ENCODE peak calls at places on chromosomes 7 and 10, in seven cellular contexts. One of them, this sample, is unnamed.

GRCh38 chr7:27108390-27109127 is 6.1 kb upstream of the HOXA2 start:
- DNase-seq in K562: no peak
- DNase-seq in HCT116: no peak
- DNase-seq in heart left ventricle: no peak
- DNase-seq in uterus: no peak
- DNase-seq in ovary: no peak
- DNase-seq in esophagus squamous epithelium: no peak
- DNase-seq in this sample: no peak

GRCh38 chr7:51027256-51028127 is 244.8 kb upstream of the GRB10 start:
- DNase-seq in ovary: no peak
- DNase-seq in heart left ventricle: no peak
- DNase-seq in uterus: no peak
- DNase-seq in HCT116: no peak
- DNase-seq in K562: no peak
- DNase-seq in esophagus squamous epithelium: no peak
- DNase-seq in this sample: no peak

GRCh38 chr7:55641273-55641691 is 69.0 kb upstream of the VOPP1 start:
- DNase-seq in K562: peak; percentile 25
- DNase-seq in esophagus squamous epithelium: no peak
- DNase-seq in uterus: peak; percentile 33
- DNase-seq in heart left ventricle: peak; percentile 27
- DNase-seq in HCT116: peak; percentile 77
- DNase-seq in ovary: peak; percentile 27
- DNase-seq in this sample: peak; percentile 30

GRCh38 chr7:55526770-55527169 is 45.5 kb downstream of the VOPP1 start:
- DNase-seq in esophagus squamous epithelium: no peak
- DNase-seq in ovary: no peak
- DNase-seq in heart left ventricle: no peak
- DNase-seq in HCT116: no peak
- DNase-seq in uterus: no peak
- DNase-seq in K562: no peak
- DNase-seq in this sample: no peak

GRCh38 chr10:69449841-69450240 is 1.4 kb upstream of the TSPAN15 start:
- DNase-seq in heart left ventricle: peak; percentile 56
- DNase-seq in uterus: no peak
- DNase-seq in ovary: no peak
- DNase-seq in HCT116: peak; percentile 77
- DNase-seq in K562: peak; percentile 70
- DNase-seq in esophagus squamous epithelium: no peak
- DNase-seq in this sample: peak; percentile 67

GRCh38 chr10:23253780-23254179 is 61.7 kb downstream of the PTF1A start:
- DNase-seq in uterus: no peak
- DNase-seq in HCT116: no peak
- DNase-seq in heart left ventricle: no peak
- DNase-seq in K562: no peak
- DNase-seq in ovary: no peak
- DNase-seq in esophagus squamous epithelium: no peak
- DNase-seq in this sample: no peak

GRCh38 chr7:125396466-125397151 is 467.0 kb upstream of the POT1 start:
- DNase-seq in K562: no peak
- DNase-seq in ovary: no peak
- DNase-seq in uterus: no peak
- DNase-seq in HCT116: no peak
- DNase-seq in heart left ventricle: no peak
- DNase-seq in esophagus squamous epithelium: no peak
- DNase-seq in this sample: no peak

GRCh38 chr10:120997313-120998102 is 146.3 kb downstream of the WDR11 start:
- DNase-seq in uterus: no peak
- DNase-seq in heart left ventricle: no peak
- DNase-seq in HCT116: no peak
- DNase-seq in K562: no peak
- DNase-seq in esophagus squamous epithelium: no peak
- DNase-seq in ovary: no peak
- DNase-seq in this sample: no peak

GRCh38 chr10:88687853-88688467 is 18.1 kb upstream of the LIPK start:
- DNase-seq in esophagus squamous epithelium: no peak
- DNase-seq in HCT116: peak; percentile 32
- DNase-seq in K562: no peak
- DNase-seq in uterus: no peak
- DNase-seq in ovary: no peak
- DNase-seq in heart left ventricle: no peak
- DNase-seq in this sample: no peak

GRCh38 chr10:91590142-91590903 is 42.5 kb downstream of the PPP1R3C start:
- DNase-seq in uterus: peak; percentile 77
- DNase-seq in heart left ventricle: peak; percentile 61
- DNase-seq in esophagus squamous epithelium: no peak
- DNase-seq in HCT116: no peak
- DNase-seq in ovary: peak; percentile 78
- DNase-seq in K562: no peak
- DNase-seq in this sample: no peak

GRCh38 chr7:137146996-137147720 is 196.4 kb downstream of the PTN start:
- DNase-seq in HCT116: no peak
- DNase-seq in uterus: no peak
- DNase-seq in esophagus squamous epithelium: no peak
- DNase-seq in heart left ventricle: no peak
- DNase-seq in K562: no peak
- DNase-seq in ovary: no peak
- DNase-seq in this sample: no peak

GRCh38 chr10:96417432-96417831 is 58.6 kb upstream of the OPALIN start:
- DNase-seq in heart left ventricle: no peak
- DNase-seq in esophagus squamous epithelium: no peak
- DNase-seq in K562: no peak
- DNase-seq in uterus: no peak
- DNase-seq in HCT116: no peak
- DNase-seq in ovary: no peak
- DNase-seq in this sample: no peak

GRCh38 chr10:92699518-92700272 is 9.9 kb downstream of the HHEX start:
- DNase-seq in heart left ventricle: peak; percentile 37
- DNase-seq in uterus: no peak
- DNase-seq in esophagus squamous epithelium: no peak
- DNase-seq in ovary: no peak
- DNase-seq in K562: no peak
- DNase-seq in HCT116: no peak
- DNase-seq in this sample: no peak

GRCh38 chr7:143410523-143411004 is 1.9 kb upstream of the EPHA1 start:
- DNase-seq in HCT116: no peak
- DNase-seq in ovary: no peak
- DNase-seq in K562: no peak
- DNase-seq in esophagus squamous epithelium: no peak
- DNase-seq in uterus: peak; percentile 80
- DNase-seq in heart left ventricle: peak; percentile 31
- DNase-seq in this sample: no peak

GRCh38 chr7:137080516-137081203 is 212.2 kb downstream of the CHRM2 start:
- DNase-seq in uterus: no peak
- DNase-seq in heart left ventricle: no peak
- DNase-seq in esophagus squamous epithelium: no peak
- DNase-seq in HCT116: no peak
- DNase-seq in ovary: no peak
- DNase-seq in K562: no peak
- DNase-seq in this sample: no peak

GRCh38 chr10:30002438-30003266 is 56.7 kb downstream of the JCAD start:
- DNase-seq in HCT116: peak; percentile 66
- DNase-seq in esophagus squamous epithelium: peak; percentile 2
- DNase-seq in heart left ventricle: peak; percentile 76
- DNase-seq in K562: peak; percentile 41
- DNase-seq in ovary: peak; percentile 72
- DNase-seq in uterus: peak; percentile 67
- DNase-seq in this sample: peak; percentile 72

GRCh38 chr10:28604567-28605536 is 71.9 kb downstream of the WAC start:
- DNase-seq in esophagus squamous epithelium: no peak
- DNase-seq in HCT116: no peak
- DNase-seq in heart left ventricle: no peak
- DNase-seq in ovary: no peak
- DNase-seq in uterus: no peak
- DNase-seq in K562: no peak
- DNase-seq in this sample: no peak

GRCh38 chr10:24901686-24902399 is 50.6 kb downstream of the PRTFDC1 start:
- DNase-seq in esophagus squamous epithelium: no peak
- DNase-seq in uterus: peak; percentile 65
- DNase-seq in heart left ventricle: peak; percentile 33
- DNase-seq in HCT116: peak; percentile 92
- DNase-seq in ovary: peak; percentile 32
- DNase-seq in K562: peak; percentile 72
- DNase-seq in this sample: no peak

GRCh38 chr7:44469461-44469860 is 21.0 kb downstream of the NUDCD3 start:
- DNase-seq in uterus: no peak
- DNase-seq in HCT116: no peak
- DNase-seq in heart left ventricle: no peak
- DNase-seq in esophagus squamous epithelium: no peak
- DNase-seq in ovary: no peak
- DNase-seq in K562: no peak
- DNase-seq in this sample: no peak

DNA sequence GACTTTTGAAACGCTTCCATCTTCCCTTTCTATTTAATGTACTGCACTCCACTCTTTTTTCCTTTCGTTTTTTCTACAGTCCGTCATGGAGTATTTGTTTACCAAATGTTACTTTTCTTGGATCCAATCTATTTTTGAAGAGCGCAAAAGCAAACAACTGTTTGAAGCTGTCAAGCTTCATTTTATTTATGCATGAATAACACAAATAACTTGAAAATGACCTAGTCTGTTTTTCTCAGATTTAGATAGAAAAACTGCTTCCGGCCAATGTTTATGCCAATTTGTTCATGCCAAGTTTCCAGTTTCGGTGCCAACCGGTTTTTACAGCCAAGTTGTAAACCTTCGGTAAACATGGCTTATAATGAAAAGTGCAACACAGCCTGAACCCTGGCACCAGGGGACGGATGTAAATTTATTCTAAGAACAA is 150.9 kb upstream of the KLF6 start:
- DNase-seq in uterus: no peak
- DNase-seq in ovary: no peak
- DNase-seq in heart left ventricle: no peak
- DNase-seq in K562: no peak
- DNase-seq in esophagus squamous epithelium: no peak
- DNase-seq in HCT116: no peak
- DNase-seq in this sample: no peak
- TF ChIP-seq POLR2A in uterus: no peak
- TF ChIP-seq POLR2A in ovary: no peak
- TF ChIP-seq POLR2A in heart left ventricle: no peak
- TF ChIP-seq POLR2A in K562: no peak
- TF ChIP-seq POLR2A in esophagus squamous epithelium: no peak
- TF ChIP-seq POLR2A in HCT116: no peak
- TF ChIP-seq POLR2A in this sample: no peak

DNA sequence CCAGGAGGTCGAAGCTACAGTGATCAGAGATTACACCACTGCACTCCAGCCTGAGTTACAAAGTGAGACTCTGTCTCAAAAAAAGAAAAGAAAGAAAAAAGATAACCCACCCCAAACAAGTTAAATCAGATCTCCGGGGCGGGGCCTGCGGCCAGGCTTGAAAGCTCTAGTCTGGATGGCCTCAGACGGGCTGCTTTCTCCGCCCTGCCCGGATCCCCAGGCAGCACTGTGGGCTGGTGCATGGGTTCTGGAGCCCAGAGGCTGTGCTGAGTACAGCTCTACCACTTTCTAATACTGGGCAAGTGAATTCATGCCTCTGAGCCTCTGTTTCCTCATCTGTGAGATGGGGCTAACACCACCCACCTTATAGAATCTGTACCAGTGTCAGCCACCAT is 83.7 kb downstream of the ZMIZ1 start:
- DNase-seq in heart left ventricle: no peak
- DNase-seq in uterus: no peak
- DNase-seq in K562: peak; percentile 59
- DNase-seq in esophagus squamous epithelium: no peak
- DNase-seq in HCT116: no peak
- DNase-seq in ovary: no peak
- DNase-seq in this sample: no peak
- H3K4me1 ChIP-seq in heart left ventricle: peaks cover 57% of the 10 kb centered on the region
- H3K4me1 ChIP-seq in uterus: peaks cover 82% of the 10 kb centered on the region
- H3K4me1 ChIP-seq in K562: peaks cover 60% of the 10 kb centered on the region
- H3K4me1 ChIP-seq in esophagus squamous epithelium: peaks cover 60% of the 10 kb centered on the region
- H3K4me1 ChIP-seq in HCT116: peaks cover 62% of the 10 kb centered on the region
- H3K4me1 ChIP-seq in ovary: peaks cover 64% of the 10 kb centered on the region
- H3K4me1 ChIP-seq in this sample: peaks cover 99% of the 10 kb centered on the region

DNA sequence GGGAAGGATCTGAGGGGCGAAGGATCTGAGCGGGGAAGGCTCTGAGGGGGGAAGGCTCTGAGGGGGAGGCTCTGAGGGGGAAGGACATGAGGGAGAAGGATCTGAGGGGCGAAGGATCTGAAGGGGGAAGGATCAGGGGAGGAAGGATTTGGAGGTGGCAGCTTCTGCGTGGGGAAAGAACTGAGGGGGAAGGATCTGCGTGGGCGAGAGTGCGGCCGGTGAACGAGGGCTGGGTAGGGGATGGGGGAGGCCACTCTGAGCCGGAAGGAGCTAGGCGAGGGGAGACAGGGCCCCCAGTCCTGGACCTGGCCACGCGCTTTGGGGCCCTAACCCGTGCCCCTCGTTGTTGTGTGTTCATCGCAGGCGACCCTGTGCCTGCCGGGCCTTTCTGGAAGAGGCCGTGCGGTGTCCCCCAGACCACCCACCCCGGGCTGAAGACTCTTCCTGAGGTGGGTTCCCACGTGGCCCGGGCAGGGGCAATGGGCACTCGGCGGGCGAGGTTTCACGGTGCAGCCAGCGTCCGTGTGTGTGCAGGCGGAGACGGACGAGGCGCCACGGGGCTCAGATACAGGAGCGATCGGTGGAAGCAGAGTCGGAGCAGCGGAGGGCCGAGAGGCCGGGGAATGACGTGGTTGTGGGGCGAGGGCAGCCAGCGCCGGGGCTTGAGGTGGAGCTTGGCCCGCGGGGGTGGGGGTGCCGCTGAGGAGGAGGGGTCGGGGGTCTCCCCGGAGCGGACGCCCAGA is 2.0 kb downstream of the CALY start:
- DNase-seq in HCT116: no peak
- DNase-seq in heart left ventricle: no peak
- DNase-seq in ovary: no peak
- DNase-seq in K562: no peak
- DNase-seq in esophagus squamous epithelium: no peak
- DNase-seq in uterus: no peak
- DNase-seq in this sample: no peak
- H3K27me3 ChIP-seq in HCT116: no peaks in the 10 kb centered on the region
- H3K27me3 ChIP-seq in heart left ventricle: peaks cover 60% of the 10 kb centered on the region
- H3K27me3 ChIP-seq in ovary: peaks cover 6% of the 10 kb centered on the region
- H3K27me3 ChIP-seq in K562: peaks cover 8% of the 10 kb centered on the region
- H3K27me3 ChIP-seq in esophagus squamous epithelium: peaks cover 8% of the 10 kb centered on the region
- H3K27me3 ChIP-seq in uterus: peaks cover 42% of the 10 kb centered on the region
- H3K27me3 ChIP-seq in this sample: peaks cover 59% of the 10 kb centered on the region

GRCh38 chr7:37918526-37918925 is 1.9 kb upstream of the SFRP4 start:
- DNase-seq in heart left ventricle: no peak
- DNase-seq in uterus: no peak
- DNase-seq in esophagus squamous epithelium: no peak
- DNase-seq in ovary: no peak
- DNase-seq in K562: no peak
- DNase-seq in HCT116: no peak
- DNase-seq in this sample: no peak

GRCh38 chr7:37916673-37917660 is at the start of gene SFRP4:
- DNase-seq in HCT116: peak; percentile 34
- DNase-seq in ovary: peak; percentile 86
- DNase-seq in esophagus squamous epithelium: no peak
- DNase-seq in K562: peak; percentile 31
- DNase-seq in heart left ventricle: peak; percentile 71
- DNase-seq in uterus: peak; percentile 85
- DNase-seq in this sample: peak; percentile 45

GRCh38 chr7:37915438-37915837 is 1.2 kb downstream of the SFRP4 start:
- DNase-seq in uterus: no peak
- DNase-seq in esophagus squamous epithelium: no peak
- DNase-seq in HCT116: no peak
- DNase-seq in K562: no peak
- DNase-seq in ovary: peak; percentile 48
- DNase-seq in heart left ventricle: peak; percentile 29
- DNase-seq in this sample: no peak

GRCh38 chr7:37912756-37913155 is 3.9 kb downstream of the SFRP4 start:
- DNase-seq in K562: no peak
- DNase-seq in heart left ventricle: no peak
- DNase-seq in ovary: no peak
- DNase-seq in esophagus squamous epithelium: no peak
- DNase-seq in uterus: no peak
- DNase-seq in HCT116: no peak
- DNase-seq in this sample: no peak

GRCh38 chr7:37916017-37916672 is 472 bp downstream of the SFRP4 start:
- DNase-seq in HCT116: no peak
- DNase-seq in K562: no peak
- DNase-seq in ovary: peak; percentile 46
- DNase-seq in uterus: peak; percentile 33
- DNase-seq in heart left ventricle: peak; percentile 20
- DNase-seq in esophagus squamous epithelium: no peak
- DNase-seq in this sample: no peak
- TF ChIP-seq POLR2A in HCT116: no peak
- TF ChIP-seq POLR2A in K562: no peak
- TF ChIP-seq POLR2A in ovary: no peak
- TF ChIP-seq POLR2A in uterus: no peak
- TF ChIP-seq POLR2A in heart left ventricle: no peak
- TF ChIP-seq POLR2A in esophagus squamous epithelium: no peak
- TF ChIP-seq POLR2A in this sample: no peak